ENCODE peak calls at places on chromosomes 4 and X, in eight cellular contexts. Q, S, D, U, N, E, P and L are unnamed samples.

GRCh38 chrX:3598696-3599095 is 114.8 kb downstream of the PRKX start:
- DNase-seq in U (no peak), N (no peak), Q (no peak), P (no peak), E (no peak), S (no peak), D (no peak), L (no peak)

GRCh38 chr4:100362363-100362762 is 155.5 kb downstream of the EMCN start:
- DNase-seq in S (no peak), U (peak), N (no peak), E (peak), Q (no peak), P (no peak), D (no peak), L (no peak)

GRCh38 chr4:123361195-123361861 is 35.3 kb upstream of the SPRY1 start:
- DNase-seq in P (no peak), N (no peak), D (no peak), Q (no peak), S (no peak), E (peak), U (peak), L (peak)

GRCh38 chr4:152138451-152138850 is 377.6 kb upstream of the GATB start:
- DNase-seq in D (no peak), Q (no peak), N (no peak), P (no peak), U (no peak), E (no peak), S (no peak), L (no peak)

GRCh38 chrX:1531106-1531890 is 5.7 kb downstream of the P2RY8 start:
- DNase-seq in D (no peak), S (no peak), P (no peak), U (no peak), Q (no peak), N (no peak), E (no peak), L (no peak)

GRCh38 chrX:19964017-19964710 is 26.7 kb downstream of the BCLAF3 start:
- DNase-seq in Q (no peak), D (no peak), U (peak), P (no peak), N (peak), E (no peak), S (no peak), L (no peak)

GRCh38 chr4:83334425-83335241 is at the start of gene HPSE:
- DNase-seq in E (peak), D (peak), P (peak), S (peak), N (peak), U (peak), Q (peak), L (peak)

GRCh38 chr4:83947111-83947510 is 411.2 kb downstream of the GPAT3 start:
- DNase-seq in N (no peak), U (no peak), D (no peak), S (no peak), E (no peak), Q (no peak), P (no peak), L (no peak)

GRCh38 chr4:11824557-11824956 is 395.9 kb upstream of the HS3ST1 start:
- DNase-seq in P (no peak), S (no peak), Q (no peak), U (no peak), N (no peak), E (no peak), D (no peak), L (no peak)

GRCh38 chr4:181745933-181746627 is 497.1 kb upstream of the TENM3 start:
- DNase-seq in N (no peak), S (no peak), U (peak), E (no peak), Q (no peak), D (no peak), P (no peak), L (no peak)

GRCh38 chrX:87578978-87579377 is 61.4 kb downstream of the KLHL4 start:
- DNase-seq in D (no peak), P (no peak), N (no peak), U (no peak), Q (no peak), E (no peak), S (no peak), L (no peak)

GRCh38 chrX:52424658-52425057 is 55.8 kb downstream of the XAGE2 start:
- DNase-seq in N (no peak), P (no peak), Q (no peak), S (no peak), D (no peak), U (peak), E (peak), L (peak)

GRCh38 chr4:89803915-89804314 is 33.0 kb downstream of the SNCA start:
- DNase-seq in S (no peak), N (no peak), D (no peak), P (no peak), E (no peak), U (no peak), Q (no peak), L (no peak)

GRCh38 chr4:167233523-167234387 is 539 bp downstream of the SPOCK3 start:
- DNase-seq in N (peak), S (no peak), D (no peak), P (no peak), Q (peak), E (peak), U (peak), L (peak)

GRCh38 chrX:94854251-94854650 is 1180.2 kb downstream of the FAM133A start:
- DNase-seq in Q (no peak), S (no peak), E (no peak), N (no peak), U (no peak), D (no peak), P (no peak), L (no peak)

GRCh38 chrX:39648548-39649254 is 449.1 kb downstream of the BCOR start:
- DNase-seq in N (no peak), E (peak), P (no peak), D (no peak), U (peak), Q (no peak), S (no peak), L (no peak)

GRCh38 chrX:136452614-136453013 is 35.1 kb upstream of the BRS3 start:
- DNase-seq in D (no peak), P (no peak), N (no peak), E (no peak), U (no peak), S (no peak), Q (no peak), L (no peak)

GRCh38 chr4:159171287-159171686 is 68.4 kb downstream of the RAPGEF2 start:
- DNase-seq in D (no peak), E (no peak), U (peak), S (no peak), Q (no peak), P (no peak), N (no peak), L (no peak)

GRCh38 chrX:41014776-41015175 is 70.5 kb upstream of the USP9X start:
- DNase-seq in E (no peak), U (peak), Q (no peak), D (no peak), S (no peak), P (no peak), N (no peak), L (no peak)

GRCh38 chr4:8048856-8049686 is 109.4 kb upstream of the AFAP1 start:
- DNase-seq in D (no peak), P (no peak), E (no peak), U (no peak), N (no peak), S (no peak), Q (peak), L (no peak)

GRCh38 chr4:107757860-107758476 is 37.9 kb upstream of the PAPSS1 start:
- DNase-seq in P (no peak), D (no peak), E (no peak), N (no peak), U (peak), Q (no peak), S (no peak), L (peak)

GRCh38 chr4:44447563-44448504 is 775 bp downstream of the KCTD8 start:
- DNase-seq in E (no peak), Q (peak), U (peak), D (peak), S (peak), N (peak), P (peak), L (peak)

GRCh38 chr4:150801833-150802232 is 213.3 kb downstream of the LRBA start:
- DNase-seq in E (no peak), D (no peak), N (no peak), S (no peak), Q (no peak), P (no peak), U (no peak), L (no peak)

GRCh38 chrX:18542131-18542530 is 116.7 kb downstream of the CDKL5 start:
- DNase-seq in D (no peak), U (no peak), Q (no peak), S (no peak), E (no peak), P (no peak), N (no peak), L (no peak)

GRCh38 chrX:56788717-56789122 is 59.7 kb downstream of the NBDY start:
- DNase-seq in P (no peak), D (peak), U (no peak), Q (no peak), N (peak), E (no peak), S (no peak), L (peak)

GRCh38 chr4:145716200-145716599 is 36.3 kb downstream of the C4orf51 start:
- DNase-seq in Q (no peak), D (peak), E (no peak), P (no peak), S (no peak), U (peak), N (no peak), L (peak)

DNA sequence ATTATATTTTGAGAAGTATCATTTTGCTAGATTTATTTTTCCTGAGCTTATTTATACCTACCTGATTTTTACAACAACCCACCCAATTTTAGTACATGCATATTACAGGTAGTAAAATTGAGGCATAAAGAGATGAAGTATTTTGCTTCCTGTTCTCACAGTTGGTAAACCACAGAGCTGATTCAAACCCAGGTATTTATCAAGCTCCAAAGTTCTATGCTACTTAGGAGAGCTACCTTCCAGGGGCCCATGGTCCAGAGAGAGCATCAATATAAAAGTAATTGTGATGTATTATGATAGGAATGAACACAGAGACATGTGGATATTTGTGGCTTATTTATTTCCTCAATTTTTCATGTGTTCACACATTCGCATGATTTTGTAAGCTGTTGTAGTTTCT is 20.2 kb upstream of the GBA3 start:
- DNase-seq in D (no peak), N (no peak), E (no peak), P (no peak), S (no peak), Q (no peak), U (no peak), L (no peak)
- TF ChIP-seq CTCF in D (no peak), N (no peak), E (no peak), P (no peak), S (no peak), Q (no peak), U (no peak), L (no peak)

GRCh38 chrX:47540754-47541538 is 20.1 kb upstream of the ARAF start:
- DNase-seq in N (peak), E (peak), P (peak), D (peak), S (peak), U (peak), Q (peak), L (peak)
- TF ChIP-seq CTCF in N (peak), E (peak), P (peak), D (peak), S (peak), U (peak), Q (peak), L (peak)

GRCh38 chr4:186949847-186950246 is 226.2 kb upstream of the FAT1 start:
- DNase-seq in Q (no peak), U (no peak), E (no peak), D (no peak), N (no peak), P (no peak), S (no peak), L (no peak)

GRCh38 chr4:186943607-186943908 is 219.9 kb upstream of the FAT1 start:
- DNase-seq in S (no peak), Q (no peak), P (no peak), U (no peak), D (no peak), E (no peak), N (no peak), L (no peak)

GRCh38 chr4:186946140-186946539 is 222.5 kb upstream of the FAT1 start:
- DNase-seq in S (no peak), D (no peak), P (no peak), Q (no peak), E (no peak), U (no peak), N (no peak), L (no peak)

GRCh38 chr4:186948361-186949291 is 225.0 kb upstream of the FAT1 start:
- DNase-seq in N (no peak), Q (peak), S (peak), E (peak), U (peak), D (no peak), P (no peak), L (peak)

GRCh38 chr4:186946682-186947294 is 223.1 kb upstream of the FAT1 start:
- DNase-seq in N (no peak), P (no peak), U (peak), S (no peak), E (peak), Q (peak), D (no peak), L (peak)
- TF ChIP-seq CTCF in N (no peak), P (no peak), U (no peak), S (no peak), E (peak), Q (peak), D (no peak), L (peak)

GRCh38 chr4:55397521-55398321 is 2.0 kb downstream of the TMEM165 start:
- DNase-seq in N (no peak), U (peak), E (no peak), S (no peak), Q (no peak), P (no peak), D (no peak), L (peak)

GRCh38 chr4:55397024-55397520 is 1.3 kb downstream of the TMEM165 start:
- DNase-seq in Q (no peak), P (no peak), E (no peak), S (no peak), D (no peak), U (no peak), N (no peak), L (peak)

GRCh38 chr4:55395218-55395528 is 584 bp upstream of the TMEM165 start:
- DNase-seq in N (no peak), U (no peak), Q (no peak), E (no peak), D (no peak), P (no peak), S (no peak), L (no peak)

GRCh38 chr4:55396305-55397023 is 707 bp downstream of the TMEM165 start:
- DNase-seq in N (peak), E (no peak), Q (peak), U (peak), P (peak), S (peak), D (peak), L (peak)

DNA sequence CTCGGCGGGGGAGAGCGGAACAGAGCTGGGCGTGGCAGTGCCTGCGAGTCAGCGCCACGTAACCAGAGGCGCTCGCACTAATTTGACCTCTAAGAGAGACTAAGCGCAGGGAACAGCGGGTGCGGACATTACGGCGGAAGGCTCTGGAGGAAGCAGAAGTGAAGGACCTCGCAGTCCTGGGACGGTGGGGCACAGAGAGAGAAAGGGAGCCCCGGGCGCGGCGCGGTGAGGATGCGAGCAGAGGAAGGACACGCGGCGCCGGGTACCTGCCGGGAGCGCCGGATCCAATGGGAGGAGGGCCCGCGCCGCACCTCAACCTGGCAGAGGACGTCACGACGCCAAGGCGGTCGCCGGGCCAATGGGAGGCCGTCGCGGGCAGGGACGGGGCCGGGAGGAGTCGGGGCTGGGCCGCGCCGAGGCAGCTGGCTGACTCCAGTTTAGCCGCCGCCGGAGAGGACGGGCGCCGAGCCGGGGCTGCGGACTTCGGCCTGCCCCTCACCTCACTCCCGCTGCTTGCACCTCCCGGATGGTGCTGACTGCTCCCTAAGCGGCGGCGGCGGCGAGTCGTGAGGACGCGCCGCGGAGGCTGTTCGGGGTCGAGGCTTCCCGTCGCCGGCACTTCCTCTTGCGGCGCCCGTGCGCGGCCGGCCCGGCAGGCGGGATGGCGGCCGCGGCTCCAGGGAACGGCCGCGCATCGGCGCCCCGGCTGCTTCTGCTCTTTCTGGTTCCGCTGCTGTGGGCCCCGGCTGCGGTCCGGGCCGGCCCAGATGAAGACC is at the start of gene TMEM165:
- DNase-seq in P (peak), E (peak), U (peak), S (peak), D (peak), Q (peak), N (peak), L (peak)
- TF ChIP-seq CTCF in P (no peak), E (no peak), U (no peak), S (no peak), D (no peak), Q (no peak), N (no peak), L (no peak)

GRCh38 chrX:153744210-153745066 is 19.6 kb upstream of the PLXNB3 start:
- DNase-seq in Q (peak), U (no peak), D (no peak), N (no peak), S (no peak), P (no peak), E (no peak), L (no peak)
- TF ChIP-seq CTCF in Q (peak), U (no peak), D (no peak), N (no peak), S (no peak), P (no peak), E (peak), L (peak)